ENCODE peak calls at places on chromosomes 13 and 19, in four cellular contexts. One of them, this sample, is unnamed.

GRCh38 chr19:31537136-31537535 is 187.9 kb upstream of the TSHZ3 start:
- DNase-seq in GM12878: no peak
- DNase-seq in H1: no peak
- DNase-seq in HepG2: no peak
- DNase-seq in this sample: no peak

GRCh38 chr19:3537438-3538240 is 1.3 kb upstream of the TEKTIP1 start:
- DNase-seq in GM12878: no peak
- DNase-seq in H1: no peak
- DNase-seq in HepG2: no peak
- DNase-seq in this sample: no peak

GRCh38 chr19:4115050-4115817 is 8.7 kb downstream of the MAP2K2 start:
- DNase-seq in GM12878: peak; percentile 67
- DNase-seq in H1: no peak
- DNase-seq in HepG2: no peak
- DNase-seq in this sample: peak; percentile 7

GRCh38 chr19:15529774-15530372 is 21.5 kb downstream of the CYP4F22 start:
- DNase-seq in GM12878: no peak
- DNase-seq in H1: no peak
- DNase-seq in HepG2: no peak
- DNase-seq in this sample: no peak

GRCh38 chr13:42548731-42549554 is 25.0 kb upstream of the TNFSF11 start:
- DNase-seq in GM12878: peak; percentile 98
- DNase-seq in H1: no peak
- DNase-seq in HepG2: no peak
- DNase-seq in this sample: no peak

GRCh38 chr19:6279620-6279930 is 200 bp downstream of the MLLT1 start:
- DNase-seq in GM12878: no peak
- DNase-seq in H1: no peak
- DNase-seq in HepG2: no peak
- DNase-seq in this sample: no peak

GRCh38 chr19:10001899-10002298 is 8.4 kb downstream of the COL5A3 start:
- DNase-seq in GM12878: no peak
- DNase-seq in H1: no peak
- DNase-seq in HepG2: peak; percentile 63
- DNase-seq in this sample: no peak

GRCh38 chr13:26968431-26969335 is 202.9 kb downstream of the USP12 start:
- DNase-seq in GM12878: no peak
- DNase-seq in H1: no peak
- DNase-seq in HepG2: peak; percentile 94
- DNase-seq in this sample: no peak

GRCh38 chr19:32879741-32880140 is 10.2 kb upstream of the SLC7A9 start:
- DNase-seq in GM12878: no peak
- DNase-seq in H1: no peak
- DNase-seq in HepG2: no peak
- DNase-seq in this sample: no peak

GRCh38 chr19:12956446-12957388 is at the start of gene GADD45GIP1:
- DNase-seq in GM12878: peak; percentile 41
- DNase-seq in H1: peak; percentile 38
- DNase-seq in HepG2: peak; percentile 67
- DNase-seq in this sample: peak; percentile 94

GRCh38 chr13:112828082-112828699 is 138.4 kb downstream of the ATP11A start:
- DNase-seq in GM12878: no peak
- DNase-seq in H1: no peak
- DNase-seq in HepG2: no peak
- DNase-seq in this sample: no peak

GRCh38 chr13:98279473-98280175 is 102.6 kb upstream of the RNF113B start:
- DNase-seq in GM12878: peak; percentile 41
- DNase-seq in H1: no peak
- DNase-seq in HepG2: no peak
- DNase-seq in this sample: peak; percentile 33
- TF ChIP-seq RFX5 in GM12878: no peak
- TF ChIP-seq RFX5 in H1: no peak
- TF ChIP-seq RFX5 in HepG2: no peak
- TF ChIP-seq RFX5 in this sample: no peak

GRCh38 chr19:45809643-45810159 is 5.4 kb downstream of the RSPH6A start:
- DNase-seq in GM12878: no peak
- DNase-seq in H1: no peak
- DNase-seq in HepG2: no peak
- DNase-seq in this sample: no peak
- TF ChIP-seq TCF12 in GM12878: peak; percentile 78
- TF ChIP-seq TCF12 in H1: peak; percentile 83
- TF ChIP-seq TCF12 in HepG2: no peak
- TF ChIP-seq TCF12 in this sample: peak; percentile 83

DNA sequence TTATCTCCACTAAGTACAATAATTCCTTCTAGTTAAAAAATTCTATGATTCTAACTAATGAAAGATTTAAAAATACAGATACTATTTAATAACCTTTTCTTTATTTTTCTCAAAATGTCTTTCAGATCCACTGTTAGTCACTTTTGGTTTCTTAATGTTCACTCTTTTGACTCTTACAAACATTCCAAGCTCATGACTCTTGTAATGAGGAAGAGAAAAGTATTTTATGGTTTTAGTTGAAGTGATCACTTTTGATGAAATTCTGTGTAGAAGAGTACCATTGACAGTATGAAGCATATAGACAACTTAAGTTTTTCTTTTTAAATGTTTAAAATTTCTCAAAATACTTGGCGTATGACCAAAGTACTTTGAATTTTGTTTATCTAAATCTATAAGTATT is 27.8 kb downstream of the COG3 start:
- DNase-seq in GM12878: no peak
- DNase-seq in H1: no peak
- DNase-seq in HepG2: no peak
- DNase-seq in this sample: no peak
- TF ChIP-seq RFX5 in GM12878: no peak
- TF ChIP-seq RFX5 in H1: no peak
- TF ChIP-seq RFX5 in HepG2: no peak
- TF ChIP-seq RFX5 in this sample: no peak

GRCh38 chr19:30116984-30117555 is 175.0 kb downstream of the URI1 start:
- DNase-seq in GM12878: no peak
- DNase-seq in H1: no peak
- DNase-seq in HepG2: no peak
- DNase-seq in this sample: no peak
- TF ChIP-seq TCF12 in GM12878: no peak
- TF ChIP-seq TCF12 in H1: no peak
- TF ChIP-seq TCF12 in HepG2: no peak
- TF ChIP-seq TCF12 in this sample: no peak

GRCh38 chr13:35475131-35475959 is 1.1 kb downstream of the MAB21L1 start:
- DNase-seq in GM12878: no peak
- DNase-seq in H1: no peak
- DNase-seq in HepG2: no peak
- DNase-seq in this sample: peak; percentile 32
- TF ChIP-seq RFX5 in GM12878: no peak
- TF ChIP-seq RFX5 in H1: no peak
- TF ChIP-seq RFX5 in HepG2: no peak
- TF ChIP-seq RFX5 in this sample: no peak

GRCh38 chr19:21197589-21198295 is 55.9 kb downstream of the ZNF431 start:
- DNase-seq in GM12878: no peak
- DNase-seq in H1: no peak
- DNase-seq in HepG2: no peak
- DNase-seq in this sample: no peak

GRCh38 chr19:21202865-21203494 is 61.1 kb downstream of the ZNF431 start:
- DNase-seq in GM12878: peak; percentile 3
- DNase-seq in H1: peak; percentile 61
- DNase-seq in HepG2: no peak
- DNase-seq in this sample: peak; percentile 49
- TF ChIP-seq TCF12 in GM12878: no peak
- TF ChIP-seq TCF12 in H1: no peak
- TF ChIP-seq TCF12 in HepG2: no peak
- TF ChIP-seq TCF12 in this sample: no peak